ENCODE peak calls at places on chromosomes 2 and 18, in four cellular contexts. One of them, this sample, is unnamed.

GRCh38 chr2:222713007-222713406 is 41.5 kb downstream of the MOGAT1 start:
- DNase-seq in astrocyte: peak
- DNase-seq in Panc1: no peak
- DNase-seq in glutamatergic neuron: no peak
- DNase-seq in this sample: no peak

GRCh38 chr2:38945372-38945771 is 55.7 kb downstream of the ARHGEF33 start:
- DNase-seq in Panc1: no peak
- DNase-seq in astrocyte: no peak
- DNase-seq in glutamatergic neuron: peak
- DNase-seq in this sample: no peak

GRCh38 chr2:206438196-206438727 is 5.1 kb upstream of the ADAM23 start:
- DNase-seq in glutamatergic neuron: no peak
- DNase-seq in Panc1: no peak
- DNase-seq in astrocyte: no peak
- DNase-seq in this sample: no peak

GRCh38 chr2:12819098-12819465 is 102.3 kb downstream of the TRIB2 start:
- DNase-seq in glutamatergic neuron: no peak
- DNase-seq in astrocyte: peak
- DNase-seq in Panc1: no peak
- DNase-seq in this sample: peak

GRCh38 chr2:2158176-2158826 is 172.8 kb downstream of the MYT1L start:
- DNase-seq in astrocyte: no peak
- DNase-seq in glutamatergic neuron: no peak
- DNase-seq in Panc1: no peak
- DNase-seq in this sample: no peak

GRCh38 chr2:72824224-72824842 is 1.5 kb downstream of the EXOC6B start:
- DNase-seq in astrocyte: peak
- DNase-seq in Panc1: peak
- DNase-seq in glutamatergic neuron: no peak
- DNase-seq in this sample: peak

GRCh38 chr2:45909677-45910191 is 258.3 kb downstream of the PRKCE start:
- DNase-seq in glutamatergic neuron: no peak
- DNase-seq in astrocyte: no peak
- DNase-seq in Panc1: no peak
- DNase-seq in this sample: no peak

GRCh38 chr2:85794491-85795121 is 40.8 kb downstream of the ATOH8 start:
- DNase-seq in astrocyte: no peak
- DNase-seq in Panc1: no peak
- DNase-seq in glutamatergic neuron: no peak
- DNase-seq in this sample: no peak

GRCh38 chr2:101518470-101519172 is 43.7 kb upstream of the RFX8 start:
- DNase-seq in astrocyte: peak
- DNase-seq in glutamatergic neuron: peak
- DNase-seq in Panc1: no peak
- DNase-seq in this sample: peak

GRCh38 chr2:14313351-14313750 is 319.2 kb upstream of the LRATD1 start:
- DNase-seq in astrocyte: no peak
- DNase-seq in glutamatergic neuron: no peak
- DNase-seq in Panc1: no peak
- DNase-seq in this sample: no peak

GRCh38 chr2:2750867-2751714 is 420.0 kb upstream of the MYT1L start:
- DNase-seq in astrocyte: no peak
- DNase-seq in glutamatergic neuron: no peak
- DNase-seq in Panc1: no peak
- DNase-seq in this sample: no peak

GRCh38 chr2:113974727-113975126 is 84.8 kb downstream of the ACTR3 start:
- DNase-seq in Panc1: no peak
- DNase-seq in astrocyte: no peak
- DNase-seq in glutamatergic neuron: no peak
- DNase-seq in this sample: no peak

GRCh38 chr2:202184557-202184956 is 53.8 kb downstream of the SUMO1 start:
- DNase-seq in Panc1: no peak
- DNase-seq in astrocyte: no peak
- DNase-seq in glutamatergic neuron: no peak
- DNase-seq in this sample: no peak

GRCh38 chr2:218322756-218323525 is 30.6 kb upstream of the TMBIM1 start:
- DNase-seq in astrocyte: peak
- DNase-seq in glutamatergic neuron: peak
- DNase-seq in Panc1: no peak
- DNase-seq in this sample: peak

GRCh38 chr2:36650031-36650430 is 46.5 kb upstream of the VIT start:
- DNase-seq in Panc1: peak
- DNase-seq in glutamatergic neuron: no peak
- DNase-seq in astrocyte: peak
- DNase-seq in this sample: peak

GRCh38 chr2:182548031-182548950 is 121.5 kb upstream of the PDE1A start:
- DNase-seq in glutamatergic neuron: no peak
- DNase-seq in Panc1: no peak
- DNase-seq in astrocyte: peak
- DNase-seq in this sample: peak

GRCh38 chr2:104654813-104655212 is 199.1 kb upstream of the POU3F3 start:
- DNase-seq in glutamatergic neuron: no peak
- DNase-seq in Panc1: no peak
- DNase-seq in astrocyte: no peak
- DNase-seq in this sample: peak

DNA sequence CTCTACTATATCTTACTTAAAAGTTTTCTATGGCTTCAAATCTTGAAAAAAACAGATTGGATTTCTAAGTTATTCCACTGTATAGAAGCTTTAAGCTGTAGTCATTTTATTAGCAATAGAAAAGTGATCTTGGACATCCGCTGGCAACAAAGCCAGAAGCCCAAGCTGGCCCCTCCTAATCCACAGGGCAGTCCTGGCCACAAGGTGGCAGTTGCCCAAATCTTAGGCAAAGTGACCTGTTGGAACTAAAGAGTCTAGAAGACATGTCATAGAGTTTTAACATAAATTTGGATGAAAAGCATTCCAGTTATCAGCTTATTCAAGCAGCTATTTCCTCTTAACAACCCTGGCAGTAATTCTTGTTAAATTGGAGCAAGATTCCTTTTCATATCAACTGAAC is 80.8 kb downstream of the SP3 start:
- DNase-seq in Panc1: peak
- DNase-seq in glutamatergic neuron: peak
- DNase-seq in astrocyte: peak
- DNase-seq in this sample: peak
- TF ChIP-seq CTCF in Panc1: peak
- TF ChIP-seq CTCF in glutamatergic neuron: peak
- TF ChIP-seq CTCF in astrocyte: peak
- TF ChIP-seq CTCF in this sample: peak

DNA sequence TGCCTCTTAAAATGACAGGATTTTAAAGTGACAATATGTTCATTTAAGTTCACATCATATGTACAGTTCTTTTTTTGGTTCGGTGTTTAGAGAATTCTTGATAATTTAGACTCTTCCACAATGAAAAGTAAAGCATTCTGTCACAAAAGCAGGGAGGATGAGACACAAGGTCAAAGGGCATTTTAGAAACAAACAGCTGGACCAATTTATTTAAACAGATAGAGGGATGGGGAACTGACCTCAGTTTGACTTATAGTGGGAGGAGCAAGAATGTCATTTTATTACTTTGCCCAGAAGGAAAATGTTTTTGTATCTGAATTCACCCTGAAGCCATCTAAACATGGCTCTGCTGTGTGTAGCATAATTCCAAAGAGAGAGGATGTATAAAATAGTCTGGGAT is 128.5 kb downstream of the MEIS1 start:
- DNase-seq in Panc1: no peak
- DNase-seq in glutamatergic neuron: no peak
- DNase-seq in astrocyte: no peak
- DNase-seq in this sample: no peak
- TF ChIP-seq CTCF in Panc1: no peak
- TF ChIP-seq CTCF in glutamatergic neuron: no peak
- TF ChIP-seq CTCF in astrocyte: no peak
- TF ChIP-seq CTCF in this sample: no peak

DNA sequence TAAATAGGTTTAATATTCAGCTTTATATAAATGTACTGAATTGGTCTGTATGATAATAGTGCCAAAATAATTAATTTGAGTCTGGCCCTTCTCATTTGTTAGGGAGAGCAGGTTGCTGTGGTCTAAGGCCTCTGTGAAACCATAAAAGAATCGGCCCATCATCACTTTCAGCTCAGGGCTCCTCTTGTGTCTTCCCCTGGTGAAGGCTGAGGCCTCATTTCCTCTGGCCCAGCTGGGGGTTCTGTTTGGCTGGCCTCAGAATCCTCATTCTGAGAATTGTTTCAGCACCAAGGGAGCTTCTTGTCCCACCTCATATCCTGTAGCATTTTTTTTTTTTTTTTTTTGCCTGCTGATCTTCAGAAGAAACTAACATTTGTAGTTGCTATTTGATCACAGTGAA is 330.6 kb downstream of the TXNL1 start:
- DNase-seq in astrocyte: no peak
- DNase-seq in Panc1: no peak
- DNase-seq in glutamatergic neuron: no peak
- DNase-seq in this sample: no peak
- TF ChIP-seq CTCF in astrocyte: no peak
- TF ChIP-seq CTCF in Panc1: no peak
- TF ChIP-seq CTCF in glutamatergic neuron: no peak
- TF ChIP-seq CTCF in this sample: no peak

DNA sequence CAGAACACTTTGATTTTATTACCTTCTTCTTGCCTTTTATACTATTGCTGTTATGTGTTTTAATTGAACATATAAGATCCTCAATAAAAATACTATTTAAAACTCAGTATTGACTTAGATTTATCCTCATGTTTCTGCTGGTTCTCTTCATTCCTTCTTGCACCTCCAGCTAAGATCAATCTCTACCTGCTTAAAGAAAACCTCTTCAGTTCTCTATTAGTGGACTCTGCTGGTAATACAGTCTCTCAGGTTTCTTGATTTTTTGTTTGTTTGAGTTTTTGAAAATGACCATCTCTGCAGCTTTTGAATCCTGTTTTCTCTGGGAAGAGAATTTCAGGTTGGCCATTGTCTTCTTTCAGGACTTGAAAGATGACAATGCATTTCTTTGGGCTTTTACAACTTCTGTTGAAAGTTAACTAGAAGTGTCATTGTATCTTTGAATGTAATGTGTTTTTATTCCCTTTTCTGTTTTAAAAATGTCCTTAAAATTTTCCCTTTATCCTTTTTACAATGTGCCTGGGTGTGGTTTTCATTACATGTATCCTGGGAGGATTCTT is 29.8 kb upstream of the TMEM131 start:
- DNase-seq in astrocyte: no peak
- DNase-seq in glutamatergic neuron: no peak
- DNase-seq in Panc1: no peak
- DNase-seq in this sample: no peak
- TF ChIP-seq CTCF in astrocyte: no peak
- TF ChIP-seq CTCF in glutamatergic neuron: no peak
- TF ChIP-seq CTCF in Panc1: no peak
- TF ChIP-seq CTCF in this sample: no peak

GRCh38 chr2:10709290-10709939 is 12.0 kb upstream of the ATP6V1C2 start:
- DNase-seq in glutamatergic neuron: peak
- DNase-seq in astrocyte: no peak
- DNase-seq in Panc1: no peak
- DNase-seq in this sample: peak
- TF ChIP-seq CTCF in glutamatergic neuron: no peak
- TF ChIP-seq CTCF in astrocyte: peak
- TF ChIP-seq CTCF in Panc1: no peak
- TF ChIP-seq CTCF in this sample: peak

GRCh38 chr18:12091742-12092141 is 1.9 kb upstream of the ANKRD62 start:
- DNase-seq in Panc1: no peak
- DNase-seq in glutamatergic neuron: no peak
- DNase-seq in astrocyte: no peak
- DNase-seq in this sample: no peak

GRCh38 chr18:12088731-12089375 is 4.8 kb upstream of the ANKRD62 start:
- DNase-seq in glutamatergic neuron: no peak
- DNase-seq in astrocyte: no peak
- DNase-seq in Panc1: no peak
- DNase-seq in this sample: no peak

GRCh38 chr18:12088096-12088495 is 5.5 kb upstream of the ANKRD62 start:
- DNase-seq in Panc1: no peak
- DNase-seq in glutamatergic neuron: no peak
- DNase-seq in astrocyte: no peak
- DNase-seq in this sample: no peak

GRCh38 chr18:12093520-12094257 is at the start of gene ANKRD62:
- DNase-seq in Panc1: no peak
- DNase-seq in astrocyte: no peak
- DNase-seq in glutamatergic neuron: no peak
- DNase-seq in this sample: no peak

DNA sequence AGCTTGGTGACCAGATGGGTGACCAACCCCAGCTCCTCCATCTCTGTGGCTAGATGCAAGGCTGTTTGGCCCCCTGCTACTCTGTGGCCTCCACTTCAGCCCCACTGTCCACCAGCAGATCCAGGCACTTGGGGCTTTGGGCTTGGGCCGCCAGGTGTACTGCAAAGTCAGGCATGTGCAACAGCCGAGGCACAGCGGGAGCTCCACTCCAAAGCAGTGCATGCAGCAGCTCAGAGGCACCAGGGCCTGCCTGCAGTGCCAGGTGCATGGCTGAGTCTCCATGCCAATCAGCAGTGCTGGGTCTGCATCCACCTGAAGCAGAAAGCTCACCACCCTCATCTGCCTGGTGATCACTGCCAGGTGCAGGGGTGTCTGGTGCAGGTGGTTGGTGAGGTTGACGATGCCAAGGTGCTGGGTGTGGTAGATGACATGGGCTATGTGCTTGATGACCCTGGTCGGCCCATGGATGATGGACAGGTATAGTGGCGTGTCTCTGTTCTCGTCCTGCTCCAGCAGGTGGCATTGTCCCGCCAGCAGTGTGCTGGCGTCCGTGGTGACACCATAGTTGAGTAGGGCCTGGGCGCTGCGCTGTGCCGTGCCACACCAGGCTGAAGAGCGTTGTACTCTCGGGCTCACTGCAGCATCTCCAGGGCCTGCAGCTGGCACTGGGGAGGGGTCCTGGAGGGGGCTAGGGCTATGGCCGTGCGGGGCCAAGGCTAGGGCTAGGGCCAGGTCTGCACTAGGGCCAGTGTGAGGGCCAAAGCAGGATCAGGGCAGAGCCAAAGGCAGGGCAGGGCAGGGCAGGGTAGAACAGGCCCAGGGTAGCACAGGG is 1.0 kb upstream of the ANKRD62 start:
- DNase-seq in astrocyte: no peak
- DNase-seq in glutamatergic neuron: no peak
- DNase-seq in Panc1: no peak
- DNase-seq in this sample: no peak
- TF ChIP-seq CTCF in astrocyte: no peak
- TF ChIP-seq CTCF in glutamatergic neuron: no peak
- TF ChIP-seq CTCF in Panc1: peak
- TF ChIP-seq CTCF in this sample: no peak

GRCh38 chr2:25372405-25373268 is 30.9 kb upstream of the DNMT3A start:
- DNase-seq in glutamatergic neuron: no peak
- DNase-seq in Panc1: no peak
- DNase-seq in astrocyte: no peak
- DNase-seq in this sample: no peak
- TF ChIP-seq CTCF in glutamatergic neuron: no peak
- TF ChIP-seq CTCF in Panc1: no peak
- TF ChIP-seq CTCF in astrocyte: no peak
- TF ChIP-seq CTCF in this sample: no peak

GRCh38 chr2:34012728-34013302 is 413.7 kb upstream of the FAM98A start:
- DNase-seq in Panc1: peak
- DNase-seq in glutamatergic neuron: peak
- DNase-seq in astrocyte: peak
- DNase-seq in this sample: peak
- TF ChIP-seq CTCF in Panc1: peak
- TF ChIP-seq CTCF in glutamatergic neuron: peak
- TF ChIP-seq CTCF in astrocyte: peak
- TF ChIP-seq CTCF in this sample: peak